ENCODE peak calls at places on chromosome 20, in six cellular contexts. N, H, K, I, T and Z are unnamed samples.

GRCh38 chr20:19598117-19598516 is 159.9 kb upstream of the RIN2 start:
- DNase-seq in K (no peak), T (no peak), I (no peak), H (no peak), N (no peak), Z (no peak)

GRCh38 chr20:50186987-50187402 is 3.6 kb upstream of the CEBPB start:
- DNase-seq in K (no peak), N (peak), I (no peak), H (no peak), T (peak), Z (no peak)

GRCh38 chr20:47220161-47220582 is 136.3 kb downstream of the ZMYND8 start:
- DNase-seq in H (peak), K (peak), N (no peak), I (peak), T (peak), Z (peak)

GRCh38 chr20:58072695-58073671 is 155.5 kb downstream of the ANKRD60 start:
- DNase-seq in K (no peak), H (no peak), I (no peak), N (no peak), T (no peak), Z (no peak)

GRCh38 chr20:46359233-46359751 is 47.1 kb downstream of the ELMO2 start:
- DNase-seq in I (peak), K (peak), T (no peak), N (no peak), H (no peak), Z (no peak)

GRCh38 chr20:32832664-32833063 is 12.9 kb downstream of the MAPRE1 start:
- DNase-seq in K (no peak), N (no peak), H (no peak), T (no peak), I (no peak), Z (no peak)

GRCh38 chr20:45049904-45050471 is 50.9 kb downstream of the KCNS1 start:
- DNase-seq in I (no peak), N (no peak), K (peak), T (no peak), H (no peak), Z (no peak)

GRCh38 chr20:63318391-63319163 is 25.6 kb downstream of the COL20A1 start:
- DNase-seq in K (no peak), I (peak), N (no peak), T (no peak), H (no peak), Z (no peak)

GRCh38 chr20:1448081-1448627 is 18.5 kb downstream of the NSFL1C start:
- DNase-seq in N (no peak), T (no peak), K (no peak), H (no peak), I (no peak), Z (no peak)

GRCh38 chr20:57071283-57071701 is 195.1 kb downstream of the BMP7 start:
- DNase-seq in H (peak), I (no peak), K (no peak), T (no peak), N (no peak), Z (no peak)

GRCh38 chr20:63969851-63970713 is at the start of gene ZNF512B:
- DNase-seq in T (peak), I (peak), K (peak), N (peak), H (peak), Z (peak)

GRCh38 chr20:63091901-63092659 is 85.3 kb upstream of the BHLHE23 start:
- DNase-seq in H (no peak), K (no peak), T (no peak), N (no peak), I (peak), Z (no peak)

GRCh38 chr20:43746344-43747137 is 19.7 kb upstream of the GTSF1L start:
- DNase-seq in I (no peak), K (no peak), T (no peak), N (no peak), H (no peak), Z (no peak)

GRCh38 chr20:35034150-35034549 is 58.5 kb downstream of the TRPC4AP start:
- DNase-seq in N (no peak), K (no peak), I (no peak), H (no peak), T (no peak), Z (no peak)

GRCh38 chr20:39874049-39874893 is 814.8 kb downstream of the MAFB start:
- DNase-seq in N (peak), H (peak), T (peak), I (peak), K (peak), Z (peak)

GRCh38 chr20:57683876-57684275 is 25.9 kb downstream of the PMEPA1 start:
- DNase-seq in I (no peak), T (no peak), N (no peak), H (no peak), K (no peak), Z (no peak)

GRCh38 chr20:51492167-51493092 is 50.1 kb downstream of the NFATC2 start:
- DNase-seq in N (peak), T (no peak), H (peak), K (no peak), I (peak), Z (no peak)

GRCh38 chr20:57698191-57698866 is 11.5 kb downstream of the PMEPA1 start:
- DNase-seq in I (no peak), K (no peak), T (peak), H (peak), N (peak), Z (peak)

GRCh38 chr20:4794846-4795245 is 73.1 kb downstream of the PRND start:
- DNase-seq in H (peak), K (peak), T (no peak), I (no peak), N (peak), Z (peak)

GRCh38 chr20:2108987-2109386 is 7.4 kb downstream of the STK35 start:
- DNase-seq in T (peak), I (no peak), K (no peak), H (peak), N (peak), Z (peak)

GRCh38 chr20:54015496-54015895 is 54.9 kb downstream of the BCAS1 start:
- DNase-seq in N (no peak), K (no peak), T (no peak), H (no peak), I (no peak), Z (no peak)

GRCh38 chr20:51447097-51447764 is 95.3 kb downstream of the NFATC2 start:
- DNase-seq in T (peak), N (peak), H (peak), I (peak), K (no peak), Z (peak)

GRCh38 chr20:10671850-10672578 is 1.8 kb downstream of the JAG1 start:
- DNase-seq in H (peak), K (peak), I (peak), T (peak), N (peak), Z (peak)

GRCh38 chr20:2822073-2822472 is 5.9 kb downstream of the TMEM239 start:
- DNase-seq in I (no peak), H (peak), T (no peak), K (peak), N (peak), Z (no peak)

GRCh38 chr20:62172666-62173065 is 10.2 kb upstream of the MTG2 start:
- DNase-seq in K (no peak), T (no peak), H (no peak), I (peak), N (no peak), Z (no peak)

GRCh38 chr20:63105211-63106107 is 98.7 kb upstream of the BHLHE23 start:
- DNase-seq in K (no peak), N (no peak), T (no peak), I (no peak), H (no peak), Z (no peak)

GRCh38 chr20:58361549-58361948 is 27.5 kb upstream of the VAPB start:
- DNase-seq in K (no peak), N (peak), I (no peak), T (no peak), H (peak), Z (peak)

GRCh38 chr20:51095755-51096509 is 73.0 kb upstream of the KCNG1 start:
- DNase-seq in T (no peak), I (no peak), N (no peak), K (no peak), H (no peak), Z (no peak)

GRCh38 chr20:63889241-63890200 is 5.4 kb upstream of the DNAJC5 start:
- DNase-seq in T (no peak), K (no peak), I (no peak), N (no peak), H (peak), Z (no peak)

GRCh38 chr20:57747889-57748456 is 38.2 kb upstream of the PMEPA1 start:
- DNase-seq in N (no peak), T (no peak), I (no peak), H (no peak), K (no peak), Z (no peak)